ENCODE peak calls at places on chromosomes 6 and 20, in nine cellular contexts. Y is SK-MEL-5; V is lung; U is fibroblast of lung; T is SIG-M5; I is AML-193; J is GM04504; K is SW 1271; P is activated T-cell treated with anti-CD3 and anti-CD28 coated beads, Interleukin-2, amount 50 U/mL, for 24 hours. Z is an unnamed sample.

GRCh38 chr6:12289655-12290489 is at the start of gene EDN1:
- DNase-seq in Y (peak), V (peak), U (peak), T (no peak), I (peak), J (peak), K (peak), P (peak), Z (no peak)

GRCh38 chr20:8670900-8671229 is 398.0 kb upstream of the PLCB4 start:
- DNase-seq in Y (no peak), V (no peak), U (no peak), T (no peak), I (no peak), J (peak), K (no peak), P (no peak), Z (no peak)

GRCh38 chr6:6803180-6803978 is 214.9 kb downstream of the LY86 start:
- DNase-seq in Y (no peak), V (no peak), U (no peak), T (no peak), I (no peak), J (no peak), K (no peak), P (no peak), Z (no peak)

GRCh38 chr20:36384022-36384619 is 78.0 kb downstream of the DLGAP4 start:
- DNase-seq in Y (peak), V (no peak), U (peak), T (peak), I (peak), J (no peak), K (no peak), P (peak), Z (no peak)

GRCh38 chr6:103672169-103672568 is 1187.5 kb downstream of the HACE1 start:
- DNase-seq in Y (peak), V (no peak), U (no peak), T (no peak), I (peak), J (no peak), K (no peak), P (no peak), Z (peak)

GRCh38 chr6:89984926-89985743 is 90.9 kb downstream of the GJA10 start:
- DNase-seq in Y (no peak), V (peak), U (peak), T (no peak), I (no peak), J (peak), K (no peak), P (no peak), Z (no peak)

GRCh38 chr6:159169557-159170332 is 545 bp downstream of the FNDC1 start:
- DNase-seq in Y (peak), V (no peak), U (peak), T (no peak), I (no peak), J (no peak), K (peak), P (peak), Z (no peak)

GRCh38 chr6:111483736-111484654 is 977 bp upstream of the REV3L start:
- DNase-seq in Y (peak), V (peak), U (peak), T (peak), I (peak), J (peak), K (peak), P (no peak), Z (peak)

GRCh38 chr6:33935439-33936080 is 131.8 kb upstream of the MLN start:
- DNase-seq in Y (no peak), V (no peak), U (no peak), T (no peak), I (no peak), J (no peak), K (no peak), P (no peak), Z (no peak)

GRCh38 chr20:51339721-51340450 is 202.6 kb downstream of the NFATC2 start:
- DNase-seq in Y (no peak), V (no peak), U (no peak), T (no peak), I (no peak), J (no peak), K (no peak), P (no peak), Z (no peak)

GRCh38 chr20:12113468-12114371 is 196.0 kb downstream of the BTBD3 start:
- DNase-seq in Y (peak), V (no peak), U (peak), T (no peak), I (no peak), J (peak), K (no peak), P (no peak), Z (no peak)

GRCh38 chr6:34237722-34238506 is 1.2 kb downstream of the HMGA1 start:
- DNase-seq in Y (no peak), V (no peak), U (no peak), T (no peak), I (peak), J (no peak), K (no peak), P (peak), Z (no peak)

GRCh38 chr6:56549014-56549413 is 93.7 kb downstream of the DST start:
- DNase-seq in Y (peak), V (no peak), U (peak), T (no peak), I (peak), J (no peak), K (no peak), P (no peak), Z (no peak)

GRCh38 chr6:80622641-80623040 is 516.2 kb downstream of the BCKDHB start:
- DNase-seq in Y (no peak), V (peak), U (no peak), T (no peak), I (no peak), J (no peak), K (no peak), P (no peak), Z (no peak)

GRCh38 chr6:169787797-169788196 is 36.4 kb downstream of the ERMARD start:
- DNase-seq in Y (no peak), V (no peak), U (no peak), T (no peak), I (no peak), J (no peak), K (no peak), P (no peak), Z (no peak)

GRCh38 chr20:38764563-38765355 is 16.5 kb downstream of the ACTR5 start:
- DNase-seq in Y (peak), V (no peak), U (peak), T (no peak), I (no peak), J (peak), K (peak), P (peak), Z (peak)

GRCh38 chr20:49701313-49701731 is 12.4 kb downstream of the B4GALT5 start:
- DNase-seq in Y (no peak), V (no peak), U (peak), T (no peak), I (no peak), J (no peak), K (no peak), P (no peak), Z (no peak)